ENCODE peak calls at places on chromosome 4, in four cellular contexts. M is fibroblast of mammary gland, Y is neural crest cell, O is AG09309. G is an unnamed sample.

GRCh38 chr4:18559492-18559891 is 537.9 kb upstream of the LCORL start:
- DNase-seq in M (no peak), Y (no peak), O (no peak), G (no peak)

GRCh38 chr4:68369474-68369805 is 19.6 kb upstream of the YTHDC1 start:
- DNase-seq in M (no peak), Y (no peak), O (no peak), G (no peak)

GRCh38 chr4:105451346-105451745 is 22.5 kb downstream of the PPA2 start:
- DNase-seq in M (no peak), Y (no peak), O (no peak), G (no peak)

GRCh38 chr4:2058264-2059033 is 678 bp upstream of the NAT8L start:
- DNase-seq in M (no peak), Y (peak), O (no peak), G (peak)

GRCh38 chr4:76697129-76697803 is 200.7 kb downstream of the SOWAHB start:
- DNase-seq in M (no peak), Y (no peak), O (no peak), G (no peak)

GRCh38 chr4:112086036-112086434 is 59.2 kb upstream of the FAM241A start:
- DNase-seq in M (no peak), Y (no peak), O (no peak), G (no peak)

GRCh38 chr4:14620567-14621138 is 381.6 kb upstream of the CPEB2 start:
- DNase-seq in M (no peak), Y (no peak), O (no peak), G (no peak)

GRCh38 chr4:36990108-36990872 is 254.3 kb upstream of the NWD2 start:
- DNase-seq in M (no peak), Y (no peak), O (no peak), G (no peak)

GRCh38 chr4:4704267-4704666 is 155.2 kb upstream of the MSX1 start:
- DNase-seq in M (peak), Y (no peak), O (no peak), G (no peak)

GRCh38 chr4:149499726-149500125 is 315.9 kb downstream of the IQCM start:
- DNase-seq in M (no peak), Y (no peak), O (no peak), G (no peak)

GRCh38 chr4:107050525-107051135 is 14.5 kb upstream of the DKK2 start:
- DNase-seq in M (peak), Y (no peak), O (no peak), G (no peak)

GRCh38 chr4:140937866-140938265 is 181.7 kb upstream of the TBC1D9 start:
- DNase-seq in M (peak), Y (no peak), O (peak), G (no peak)

GRCh38 chr4:40283413-40283812 is 51.7 kb upstream of the CHRNA9 start:
- DNase-seq in M (no peak), Y (no peak), O (no peak), G (no peak)

GRCh38 chr4:762211-763190 is 56.9 kb downstream of the PCGF3 start:
- DNase-seq in M (peak), Y (no peak), O (no peak), G (peak)

GRCh38 chr4:81562093-81562492 is 90.4 kb upstream of the RASGEF1B start:
- DNase-seq in M (no peak), Y (no peak), O (no peak), G (no peak)

GRCh38 chr4:176084769-176085168 is 19.1 kb downstream of the WDR17 start:
- DNase-seq in M (peak), Y (no peak), O (no peak), G (no peak)

GRCh38 chr4:128716325-128716724 is 93.2 kb upstream of the JADE1 start:
- DNase-seq in M (no peak), Y (no peak), O (no peak), G (no peak)

GRCh38 chr4:13481569-13481968 is 2.6 kb downstream of the RAB28 start:
- DNase-seq in M (peak), Y (no peak), O (peak), G (no peak)

GRCh38 chr4:182901337-182901736 is 15.8 kb downstream of the DCTD start:
- DNase-seq in M (no peak), Y (no peak), O (no peak), G (peak)

GRCh38 chr4:129218355-129218754 is 122.4 kb downstream of the C4orf33 start:
- DNase-seq in M (peak), Y (no peak), O (no peak), G (no peak)

GRCh38 chr4:15018389-15018788 is 16.1 kb downstream of the CPEB2 start:
- DNase-seq in M (no peak), Y (no peak), O (no peak), G (no peak)

GRCh38 chr4:7263166-7263565 is 70.8 kb downstream of the SORCS2 start:
- DNase-seq in M (no peak), Y (no peak), O (no peak), G (no peak)

GRCh38 chr4:98261291-98262271 is at the start of gene RAP1GDS1:
- DNase-seq in M (peak), Y (no peak), O (no peak), G (peak)

GRCh38 chr4:28948501-28948900 is 1771.7 kb upstream of the PCDH7 start:
- DNase-seq in M (peak), Y (no peak), O (no peak), G (no peak)

GRCh38 chr4:15003441-15003890 is 1.2 kb downstream of the CPEB2 start:
- DNase-seq in M (no peak), Y (peak), O (no peak), G (peak)

GRCh38 chr4:95535180-95535579 is 13.6 kb downstream of the UNC5C start:
- DNase-seq in M (no peak), Y (no peak), O (no peak), G (no peak)

GRCh38 chr4:182328505-182328904 is 85.3 kb downstream of the TENM3 start:
- DNase-seq in M (no peak), Y (no peak), O (no peak), G (no peak)

GRCh38 chr4:79982587-79983327 is 90.3 kb downstream of the ANTXR2 start:
- DNase-seq in M (no peak), Y (no peak), O (no peak), G (no peak)

GRCh38 chr4:1385373-1386340 is 20.6 kb downstream of the NKX1-1 start:
- DNase-seq in M (no peak), Y (no peak), O (no peak), G (peak)

GRCh38 chr4:24748023-24748422 is 47.4 kb upstream of the SOD3 start:
- DNase-seq in M (no peak), Y (no peak), O (no peak), G (no peak)

GRCh38 chr4:104449537-104449936 is 45.2 kb downstream of the CXXC4 start:
- DNase-seq in M (no peak), Y (no peak), O (no peak), G (no peak)

GRCh38 chr4:2511645-2512131 is 24.8 kb upstream of the FAM193A start:
- DNase-seq in M (no peak), Y (no peak), O (no peak), G (no peak)

GRCh38 chr4:151362404-151363164 is 37.2 kb upstream of the SH3D19 start:
- DNase-seq in M (peak), Y (peak), O (peak), G (peak)

GRCh38 chr4:83113429-83113786 is 1.1 kb downstream of the PLAC8 start:
- DNase-seq in M (no peak), Y (no peak), O (no peak), G (no peak)

GRCh38 chr4:26999689-27000088 is 139.0 kb downstream of the STIM2 start:
- DNase-seq in M (no peak), Y (no peak), O (no peak), G (no peak)

DNA sequence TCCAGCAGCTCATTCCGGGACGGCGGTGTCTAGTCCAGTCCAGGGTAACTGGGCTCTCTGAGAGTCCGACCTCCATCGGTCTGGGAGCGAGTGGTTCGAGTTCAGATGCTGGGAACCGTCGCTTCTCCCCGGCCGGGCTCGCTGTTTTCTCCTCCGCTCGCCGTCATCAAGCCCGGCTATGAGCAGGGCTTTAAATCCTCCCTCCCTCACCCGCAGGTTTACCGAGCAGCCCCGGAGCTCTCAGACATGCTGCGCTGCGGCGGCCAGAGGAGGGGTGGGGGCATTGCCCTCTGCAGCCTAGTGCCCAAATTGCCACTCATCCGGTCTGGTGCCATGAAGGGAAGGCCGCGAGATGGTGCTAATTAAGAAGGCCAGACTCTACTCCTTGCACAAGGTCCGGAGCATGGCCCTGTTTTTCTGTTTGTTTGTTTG is 23.2 kb downstream of the HAND2 start:
- DNase-seq in M (no peak), Y (no peak), O (no peak), G (no peak)
- TF ChIP-seq CTCF in M (no peak), Y (no peak), O (no peak), G (no peak)

DNA sequence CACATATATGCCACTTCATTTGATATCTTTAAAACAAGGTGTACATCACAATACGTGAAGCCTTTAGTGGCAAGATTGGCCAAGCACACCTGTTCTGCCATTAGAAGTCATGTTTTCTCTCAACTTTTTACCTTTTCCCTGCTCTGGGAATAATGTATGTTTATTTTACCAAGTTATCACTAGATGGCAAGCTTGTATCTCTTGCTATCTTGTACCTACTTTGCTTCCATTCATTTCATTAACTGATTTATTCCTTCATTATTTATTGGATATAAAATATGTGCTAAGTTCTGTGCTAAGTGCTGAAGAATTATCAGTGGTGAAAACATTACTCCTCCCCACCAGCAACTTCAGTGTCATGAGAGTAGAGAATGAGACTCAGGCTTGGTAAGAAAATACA is 245.5 kb downstream of the ANK2 start:
- DNase-seq in M (peak), Y (no peak), O (no peak), G (no peak)
- TF ChIP-seq CTCF in M (peak), Y (no peak), O (peak), G (no peak)

GRCh38 chr4:113101669-113102068 is 52.2 kb downstream of the ANK2 start:
- DNase-seq in M (peak), Y (no peak), O (no peak), G (no peak)
- TF ChIP-seq CTCF in M (no peak), Y (no peak), O (no peak), G (no peak)

GRCh38 chr4:180615746-180616145 is 1627.5 kb upstream of the TENM3 start:
- DNase-seq in M (no peak), Y (no peak), O (no peak), G (no peak)
- TF ChIP-seq CTCF in M (no peak), Y (peak), O (no peak), G (peak)

DNA sequence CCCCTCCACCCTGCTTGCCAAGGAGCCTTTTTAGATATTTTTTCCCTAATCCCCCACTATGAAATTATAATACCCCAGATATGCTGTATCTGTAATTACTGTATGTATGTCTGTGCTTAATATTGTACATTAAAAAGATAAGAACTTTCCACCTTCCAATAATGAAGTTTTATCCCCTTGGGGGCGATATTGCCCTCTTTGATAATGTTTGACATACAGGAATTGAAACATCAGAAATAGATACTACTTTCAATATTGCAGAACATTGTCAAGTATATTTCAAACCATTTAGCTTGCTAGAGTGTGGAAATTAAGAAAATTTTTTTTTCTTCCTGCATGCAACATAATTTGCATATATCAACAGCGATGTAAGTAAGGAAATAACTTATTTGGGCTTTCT is 58.9 kb downstream of the NAF1 start:
- DNase-seq in M (peak), Y (no peak), O (no peak), G (no peak)
- TF ChIP-seq CTCF in M (peak), Y (no peak), O (peak), G (no peak)

DNA sequence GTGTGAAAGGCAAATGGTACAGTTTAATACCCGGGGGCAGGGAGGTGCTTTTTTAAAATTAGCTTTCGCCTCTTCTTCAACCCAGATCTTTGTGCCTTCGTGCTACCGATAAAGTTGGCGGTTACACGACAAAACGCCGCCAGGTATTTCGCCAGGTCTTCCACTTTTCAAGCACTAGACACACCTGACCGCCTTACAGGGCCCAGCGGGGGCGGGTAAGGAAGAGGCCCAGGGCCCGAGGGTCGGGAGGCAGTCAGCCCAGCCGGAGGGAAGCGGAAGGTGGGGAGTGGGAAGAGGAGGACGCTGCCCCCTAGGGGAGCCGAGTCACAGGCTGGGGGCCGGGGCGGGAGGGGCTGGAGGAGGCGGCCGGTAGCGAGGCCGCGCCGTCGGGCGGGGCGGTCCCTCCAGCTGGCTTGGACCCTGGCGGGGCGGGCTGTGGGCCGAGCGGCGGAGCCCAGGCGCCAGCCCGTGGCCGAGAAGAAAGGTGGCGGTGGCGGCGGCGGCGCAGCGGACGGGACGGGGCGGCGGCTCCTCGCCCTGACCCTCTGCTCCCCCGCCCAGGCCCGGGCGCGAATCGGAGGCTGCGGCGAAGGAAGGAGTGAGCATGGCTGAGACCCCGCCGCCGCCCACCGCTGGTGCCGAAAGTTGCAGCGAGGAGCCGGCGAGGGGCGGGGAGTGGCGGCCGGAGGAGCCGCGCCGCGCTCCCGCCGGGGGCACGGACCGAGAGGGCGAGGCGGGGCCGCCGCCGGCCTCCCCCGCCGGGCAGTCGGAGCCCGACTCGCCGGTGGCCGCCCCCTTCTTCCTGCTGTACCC is 16.2 kb downstream of the UTP3 start:
- DNase-seq in M (peak), Y (peak), O (no peak), G (peak)
- TF ChIP-seq CTCF in M (peak), Y (peak), O (peak), G (peak)

G was measured in glutamatergic neuron.